ENCODE peak calls at places on chromosomes 12 and 14, in four cellular contexts. S is upper lobe of left lung, J is K562, Y is sigmoid colon. W is an unnamed sample. For H3K27me3 and H3K9me3, the result is how much of the 10 kb centered on the place peaks cover.

GRCh38 chr12:57127101-57127709 is 1.1 kb upstream of the LRP1 start:
- DNase-seq in S (no peak), J (peak), Y (peak), W (peak)

GRCh38 chr12:53232641-53233538 is 881 bp upstream of the RARG start:
- DNase-seq in S (no peak), J (peak), Y (peak), W (peak)

GRCh38 chr12:65509953-65510352 is 231.5 kb downstream of the MSRB3 start:
- DNase-seq in S (no peak), J (no peak), Y (no peak), W (no peak)

GRCh38 chr12:64610660-64611429 is 550 bp downstream of the RASSF3 start:
- DNase-seq in S (peak), J (peak), Y (peak), W (peak)

GRCh38 chr14:71328183-71328582 is 420.9 kb downstream of the PCNX1 start:
- DNase-seq in S (no peak), J (no peak), Y (no peak), W (no peak)

GRCh38 chr14:100944052-100944451 is 40.5 kb upstream of the RTL1 start:
- DNase-seq in S (no peak), J (no peak), Y (no peak), W (no peak)

GRCh38 chr12:34406228-34406995 is 384.1 kb downstream of the ALG10 start:
- DNase-seq in S (peak), J (peak), Y (peak), W (no peak)

GRCh38 chr14:77579065-77579464 is 37.4 kb downstream of the SPTLC2 start:
- DNase-seq in S (no peak), J (no peak), Y (no peak), W (no peak)

GRCh38 chr12:14723763-14724162 is 27.4 kb upstream of the GUCY2C start:
- DNase-seq in S (peak), J (peak), Y (peak), W (no peak)

GRCh38 chr12:62301080-62301798 is 41.0 kb downstream of the USP15 start:
- DNase-seq in S (no peak), J (no peak), Y (no peak), W (no peak)

GRCh38 chr12:49618576-49618975 is 4.8 kb upstream of the PRPF40B start:
- DNase-seq in S (no peak), J (no peak), Y (no peak), W (no peak)

GRCh38 chr12:52884526-52885293 is 20.2 kb downstream of the KRT8 start:
- DNase-seq in S (peak), J (peak), Y (peak), W (peak)

GRCh38 chr14:28468191-28469151 is 298.1 kb upstream of the FOXG1 start:
- DNase-seq in S (no peak), J (no peak), Y (no peak), W (no peak)

GRCh38 chr14:73567951-73568885 is 795 bp upstream of the ACOT2 start:
- DNase-seq in S (no peak), J (peak), Y (no peak), W (no peak)

GRCh38 chr12:32273063-32273521 is 126.3 kb upstream of the FGD4 start:
- DNase-seq in S (no peak), J (no peak), Y (no peak), W (no peak)

GRCh38 chr14:96567289-96567899 is 65.2 kb downstream of the PAPOLA start:
- DNase-seq in S (no peak), J (no peak), Y (no peak), W (no peak)

GRCh38 chr12:254912-255311 is 7.7 kb downstream of the SLC6A13 start:
- DNase-seq in S (no peak), J (no peak), Y (no peak), W (no peak)

GRCh38 chr12:66741919-66742318 is 63.0 kb upstream of the GRIP1 start:
- DNase-seq in S (no peak), J (no peak), Y (no peak), W (no peak)
- H3K27me3 ChIP-seq in S (under half), J (under half), Y (under half), W (under half)

DNA sequence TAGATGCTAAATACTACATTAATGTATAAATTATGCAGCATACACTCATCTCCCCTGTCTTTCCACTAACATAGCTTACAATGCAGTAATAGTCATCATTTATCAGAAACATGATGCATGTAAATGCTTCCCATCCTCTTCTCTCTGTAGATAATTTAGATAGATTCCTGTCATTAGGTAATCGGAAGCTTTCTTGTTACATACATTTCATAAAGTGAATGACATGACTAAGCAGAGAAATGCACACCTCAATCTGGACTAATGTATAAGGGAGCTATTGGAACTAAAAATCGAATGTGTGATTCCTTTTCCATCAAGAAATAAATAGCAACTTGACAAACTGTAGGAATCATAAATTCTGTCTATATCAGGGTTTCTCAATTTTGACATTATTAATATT is 273.4 kb downstream of the RASSF9 start:
- DNase-seq in S (no peak), J (no peak), Y (no peak), W (no peak)
- TF ChIP-seq EP300 in S (no peak), J (no peak), Y (no peak), W (no peak)

DNA sequence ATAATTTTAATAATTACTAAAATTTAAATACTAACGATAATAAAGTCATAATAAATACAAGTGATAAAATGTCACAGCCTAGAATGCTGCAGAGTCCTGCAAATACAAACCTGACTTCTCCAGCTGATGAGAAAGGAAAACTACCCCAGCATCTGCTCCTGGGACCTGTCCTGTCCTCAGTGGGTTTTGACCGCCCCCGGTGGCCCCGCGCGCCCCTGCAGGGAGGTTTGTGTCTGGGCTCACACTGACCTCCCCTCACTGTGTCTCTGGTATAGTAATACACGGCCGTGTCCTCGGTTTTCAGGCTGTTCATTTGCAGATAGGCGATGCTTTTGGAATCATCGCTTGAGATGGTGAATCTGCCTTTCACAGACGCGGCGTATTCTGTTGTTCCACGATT is 1139.4 kb downstream of the TMEM121 start:
- DNase-seq in S (peak), J (no peak), Y (no peak), W (no peak)
- H3K9me3 ChIP-seq in S (under half), J (under half), Y (under half), W (under half)

DNA sequence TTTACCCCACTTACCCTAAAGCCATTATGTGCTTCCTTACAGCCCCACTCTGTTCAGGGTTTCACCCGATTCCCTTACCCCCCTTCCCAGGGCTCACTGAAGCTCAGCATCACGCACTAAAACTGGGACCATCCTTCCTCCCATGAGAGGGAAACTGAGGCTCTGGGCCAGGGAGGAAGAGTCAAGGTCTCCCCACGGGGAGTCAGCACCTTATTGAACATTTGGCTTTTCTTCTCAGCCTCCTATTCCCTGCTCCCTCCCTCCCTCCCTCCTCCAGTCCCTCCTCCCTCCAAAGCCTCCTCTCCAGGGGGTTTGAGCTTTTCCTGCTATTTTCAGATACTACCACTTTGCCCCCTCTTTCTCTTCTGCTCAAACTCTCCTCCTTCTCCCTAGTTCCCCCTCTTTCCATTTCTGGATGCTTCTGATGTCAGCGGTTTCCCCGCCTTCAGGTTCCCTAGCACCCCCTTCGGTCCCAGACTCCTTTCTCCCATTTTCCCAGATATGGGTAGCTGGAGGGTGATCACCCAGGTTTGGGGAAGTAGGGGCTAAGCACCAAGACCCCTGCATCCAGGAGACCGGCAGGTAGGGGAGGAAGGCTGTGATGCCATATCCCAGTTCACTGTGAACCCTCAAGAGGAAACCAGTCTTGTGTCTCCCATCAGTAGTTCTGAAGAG is 977 bp downstream of the GPR162 start:
- DNase-seq in S (no peak), J (no peak), Y (no peak), W (no peak)
- H3K27me3 ChIP-seq in S (under half), J (under half), Y (under half), W (under half)

DNA sequence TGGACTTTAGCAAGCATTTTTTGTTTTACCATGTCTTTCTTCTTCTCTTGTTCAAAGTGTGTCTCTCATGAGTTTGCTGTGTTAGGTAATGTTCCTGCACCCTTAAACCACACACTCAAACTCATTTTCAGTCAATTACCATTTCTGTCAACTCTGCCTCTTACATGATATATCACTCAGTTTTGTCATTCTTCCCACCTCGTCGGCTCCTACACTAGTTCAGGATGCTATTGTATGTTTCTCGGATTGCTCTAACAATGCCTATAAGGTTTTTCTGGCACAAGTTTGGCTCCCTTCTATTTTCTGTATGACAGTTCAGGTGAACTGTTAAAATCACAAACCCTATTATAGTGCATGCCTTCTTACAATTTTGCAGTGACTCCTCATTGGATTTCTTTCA is 260.8 kb upstream of the NAV3 start:
- DNase-seq in S (no peak), J (no peak), Y (no peak), W (no peak)
- TF ChIP-seq EP300 in S (no peak), J (no peak), Y (no peak), W (no peak)

DNA sequence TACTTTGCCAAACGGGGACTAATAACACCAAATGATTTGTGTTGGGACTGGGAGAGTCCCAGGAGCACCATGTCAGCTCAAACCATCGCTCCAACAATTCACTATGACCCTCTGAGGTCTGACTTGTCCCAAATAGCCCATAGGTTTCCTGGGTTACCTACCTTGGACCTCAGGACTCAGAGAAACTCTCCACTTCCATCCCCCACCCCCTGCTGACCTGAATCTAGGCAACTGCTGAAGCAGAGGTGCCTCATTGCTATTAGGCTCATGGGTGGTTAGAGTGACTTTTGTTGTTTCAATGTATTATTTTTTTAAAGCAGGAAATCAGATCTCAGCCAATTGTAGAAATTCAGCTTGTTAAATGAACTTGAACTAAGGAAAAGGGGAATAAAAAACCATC is 81.0 kb upstream of the SLC24A4 start:
- DNase-seq in S (no peak), J (no peak), Y (no peak), W (no peak)
- H3K9me3 ChIP-seq in S (under half), J (under half), Y (under half), W (under half)

GRCh38 chr14:37592288-37593274 is 2.5 kb downstream of the FOXA1 start:
- DNase-seq in S (peak), J (no peak), Y (no peak), W (no peak)

GRCh38 chr14:37594916-37595808 is at the start of the genes FOXA1 and TTC6:
- DNase-seq in S (peak), J (peak), Y (no peak), W (no peak)

GRCh38 chr14:37595809-37596595 is 573 bp downstream of the TTC6 start:
- DNase-seq in S (peak), J (peak), Y (no peak), W (no peak)

GRCh38 chr14:37593496-37594237 is 1.4 kb downstream of the FOXA1 start:
- DNase-seq in S (no peak), J (no peak), Y (no peak), W (no peak)

DNA sequence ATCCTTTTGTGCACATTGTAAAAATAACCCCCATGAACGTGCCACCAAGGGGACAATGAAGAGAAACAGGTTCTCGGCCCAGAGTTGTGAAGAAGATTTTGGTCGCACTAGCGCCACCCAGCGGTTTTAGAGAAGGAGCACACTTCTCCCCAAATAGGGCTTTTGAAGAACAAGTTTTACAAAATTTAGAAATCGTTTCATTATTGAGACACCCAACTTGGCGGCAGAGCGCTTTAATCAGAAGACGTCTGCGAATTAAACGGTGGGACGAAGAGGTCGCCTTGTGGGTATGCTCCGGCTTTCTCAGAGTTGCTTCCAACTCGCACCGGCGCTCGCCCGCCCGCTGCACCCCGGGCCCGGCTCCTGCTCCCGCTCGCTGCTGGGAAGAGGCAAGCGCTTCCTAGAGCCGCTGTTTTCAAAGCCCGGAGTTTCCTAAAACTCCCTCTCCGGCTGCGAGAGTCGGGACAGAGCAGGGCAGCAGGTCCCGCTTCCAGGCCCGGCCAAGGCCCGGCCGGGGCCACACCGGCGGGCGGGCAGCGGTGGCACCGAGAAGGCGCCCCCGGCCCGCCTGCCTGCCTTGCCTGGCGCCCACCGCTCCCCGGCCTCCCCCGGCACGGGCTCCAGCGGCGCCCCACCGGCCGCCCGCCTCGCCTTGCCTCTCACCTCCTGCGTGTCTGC is 672 bp downstream of the FOXA1 start:
- DNase-seq in S (peak), J (peak), Y (no peak), W (no peak)
- H3K27me3 ChIP-seq in S (half or more), J (under half), Y (half or more), W (under half)